ENCODE peak calls at places on chromosomes 7 and 10, in four cellular contexts. M is neural crest cell; L is CD8-positive, alpha-beta memory T cell; X is NCI-H2081. I is an unnamed sample.

GRCh38 chr10:79241629-79241989 is 105.7 kb upstream of the PPIF start:
- DNase-seq in M (no peak), L (no peak), X (no peak), I (no peak)

GRCh38 chr10:91104185-91105041 is 116.0 kb upstream of the PCGF5 start:
- DNase-seq in M (no peak), L (no peak), X (no peak), I (no peak)

GRCh38 chr7:7221602-7222038 is 39.3 kb downstream of the C1GALT1 start:
- DNase-seq in M (no peak), L (no peak), X (no peak), I (peak; percentile 33)

GRCh38 chr7:149569025-149569725 is 71.6 kb upstream of the ZNF746 start:
- DNase-seq in M (no peak), L (no peak), X (no peak), I (no peak)

GRCh38 chr10:132860527-132860926 is 74.6 kb upstream of the NKX6-2 start:
- DNase-seq in M (no peak), L (no peak), X (no peak), I (no peak)

GRCh38 chr7:106062006-106062405 is 50.1 kb downstream of the SYPL1 start:
- DNase-seq in M (no peak), L (no peak), X (no peak), I (no peak)

GRCh38 chr10:98528166-98528784 is 81.5 kb upstream of the HPS1 start:
- DNase-seq in M (no peak), L (no peak), X (peak; percentile 12), I (no peak)

GRCh38 chr7:68216046-68216445 is 1219.4 kb downstream of the TYW1 start:
- DNase-seq in M (no peak), L (no peak), X (no peak), I (no peak)

GRCh38 chr10:99964791-99965190 is 45.0 kb downstream of the DNMBP start:
- DNase-seq in M (no peak), L (no peak), X (no peak), I (no peak)

GRCh38 chr10:110865184-110865803 is 6.4 kb upstream of the PDCD4 start:
- DNase-seq in M (no peak), L (no peak), X (no peak), I (peak; percentile 13)

GRCh38 chr10:93991596-93992284 is 2.0 kb upstream of the PLCE1 start:
- DNase-seq in M (peak; percentile 45), L (no peak), X (no peak), I (peak; percentile 94)

GRCh38 chr7:264541-265191 is 25.3 kb upstream of the FOXL3 start:
- DNase-seq in M (no peak), L (no peak), X (peak; percentile 32), I (no peak)

GRCh38 chr7:137146552-137146961 is 197.0 kb downstream of the PTN start:
- DNase-seq in M (no peak), L (no peak), X (no peak), I (peak; percentile 94)

GRCh38 chr7:98472391-98473002 is 71.6 kb upstream of the BAIAP2L1 start:
- DNase-seq in M (no peak), L (no peak), X (no peak), I (no peak)

GRCh38 chr7:77727936-77728701 is 31.9 kb downstream of the RSBN1L start:
- DNase-seq in M (no peak), L (peak; percentile 7), X (peak; percentile 93), I (no peak)

GRCh38 chr7:141533149-141533949 is 17.9 kb upstream of the AGK start:
- DNase-seq in M (peak; percentile 74), L (peak; percentile 32), X (peak; percentile 88), I (peak; percentile 68)

GRCh38 chr7:158094671-158095256 is 492.9 kb downstream of the PTPRN2 start:
- DNase-seq in M (no peak), L (no peak), X (no peak), I (no peak)

GRCh38 chr10:84546609-84547008 is 218.2 kb downstream of the CCSER2 start:
- DNase-seq in M (no peak), L (no peak), X (no peak), I (no peak)

GRCh38 chr7:27586825-27587224 is 75.9 kb downstream of the HIBADH start:
- DNase-seq in M (no peak), L (no peak), X (peak; percentile 90), I (no peak)

GRCh38 chr10:75180592-75180991 is 30.0 kb upstream of the VDAC2 start:
- DNase-seq in M (no peak), L (no peak), X (no peak), I (no peak)

GRCh38 chr10:107631876-107632275 is 467.4 kb upstream of the SORCS1 start:
- DNase-seq in M (no peak), L (no peak), X (no peak), I (no peak)

GRCh38 chr10:107994621-107995274 is 830.2 kb upstream of the SORCS1 start:
- DNase-seq in M (no peak), L (no peak), X (no peak), I (no peak)

GRCh38 chr10:129771576-129772471 is 192.2 kb downstream of the EBF3 start:
- DNase-seq in M (no peak), L (no peak), X (no peak), I (no peak)

GRCh38 chr10:79059859-79060379 is 8.8 kb upstream of the ZMIZ1 start:
- DNase-seq in M (no peak), L (no peak), X (no peak), I (no peak)